ENCODE peak calls at places on chromosomes 1 and 21, in four cellular contexts. One of them, this sample, is unnamed. For H3K27me3, the result is how much of the 10 kb centered on the place peaks cover.

GRCh38 chr21:25456672-25457071 is 150.6 kb downstream of the MRPL39 start:
- DNase-seq in Karpas-422: no peak
- DNase-seq in neuronal stem cell: no peak
- DNase-seq in CD4-positive, CD25-positive, alpha-beta regulatory T cell: no peak
- DNase-seq in this sample: no peak

GRCh38 chr1:87226341-87226760 is 102.3 kb upstream of the LMO4 start:
- DNase-seq in Karpas-422: peak
- DNase-seq in neuronal stem cell: peak
- DNase-seq in CD4-positive, CD25-positive, alpha-beta regulatory T cell: no peak
- DNase-seq in this sample: peak

GRCh38 chr1:52602328-52603300 is at the start of gene GPX7:
- DNase-seq in Karpas-422: peak
- DNase-seq in neuronal stem cell: no peak
- DNase-seq in CD4-positive, CD25-positive, alpha-beta regulatory T cell: peak
- DNase-seq in this sample: peak

GRCh38 chr21:46093668-46094400 is 4.1 kb upstream of the COL6A2 start:
- DNase-seq in Karpas-422: no peak
- DNase-seq in neuronal stem cell: no peak
- DNase-seq in CD4-positive, CD25-positive, alpha-beta regulatory T cell: no peak
- DNase-seq in this sample: no peak

GRCh38 chr1:202967684-202968281 is 726 bp upstream of the CYB5R1 start:
- DNase-seq in Karpas-422: peak
- DNase-seq in neuronal stem cell: no peak
- DNase-seq in CD4-positive, CD25-positive, alpha-beta regulatory T cell: no peak
- DNase-seq in this sample: peak

GRCh38 chr21:32099812-32100416 is 178.9 kb downstream of the MIS18A start:
- DNase-seq in Karpas-422: peak
- DNase-seq in neuronal stem cell: no peak
- DNase-seq in CD4-positive, CD25-positive, alpha-beta regulatory T cell: no peak
- DNase-seq in this sample: no peak

GRCh38 chr1:9871707-9872425 is 38.2 kb downstream of the CTNNBIP1 start:
- DNase-seq in Karpas-422: no peak
- DNase-seq in neuronal stem cell: no peak
- DNase-seq in CD4-positive, CD25-positive, alpha-beta regulatory T cell: no peak
- DNase-seq in this sample: no peak

GRCh38 chr1:34166191-34167090 is 1.4 kb upstream of the CSMD2 start:
- DNase-seq in Karpas-422: no peak
- DNase-seq in neuronal stem cell: peak
- DNase-seq in CD4-positive, CD25-positive, alpha-beta regulatory T cell: no peak
- DNase-seq in this sample: no peak

GRCh38 chr1:68917456-68917855 is 420.6 kb upstream of the DEPDC1 start:
- DNase-seq in Karpas-422: no peak
- DNase-seq in neuronal stem cell: no peak
- DNase-seq in CD4-positive, CD25-positive, alpha-beta regulatory T cell: no peak
- DNase-seq in this sample: no peak

GRCh38 chr1:890661-891060 is 33.1 kb upstream of the SAMD11 start:
- DNase-seq in Karpas-422: no peak
- DNase-seq in neuronal stem cell: no peak
- DNase-seq in CD4-positive, CD25-positive, alpha-beta regulatory T cell: no peak
- DNase-seq in this sample: no peak

GRCh38 chr1:6726253-6726652 is 24.6 kb upstream of the DNAJC11 start:
- DNase-seq in Karpas-422: no peak
- DNase-seq in neuronal stem cell: no peak
- DNase-seq in CD4-positive, CD25-positive, alpha-beta regulatory T cell: no peak
- DNase-seq in this sample: no peak

GRCh38 chr21:15616864-15617574 is 112.8 kb upstream of the USP25 start:
- DNase-seq in Karpas-422: no peak
- DNase-seq in neuronal stem cell: no peak
- DNase-seq in CD4-positive, CD25-positive, alpha-beta regulatory T cell: no peak
- DNase-seq in this sample: no peak

GRCh38 chr1:236095705-236096500 is 31.0 kb upstream of the NID1 start:
- DNase-seq in Karpas-422: no peak
- DNase-seq in neuronal stem cell: no peak
- DNase-seq in CD4-positive, CD25-positive, alpha-beta regulatory T cell: no peak
- DNase-seq in this sample: no peak

GRCh38 chr1:215083408-215083961 is 948 bp downstream of the KCNK2 start:
- DNase-seq in Karpas-422: no peak
- DNase-seq in neuronal stem cell: peak
- DNase-seq in CD4-positive, CD25-positive, alpha-beta regulatory T cell: no peak
- DNase-seq in this sample: no peak

GRCh38 chr1:225658041-225658440 is 5.1 kb upstream of the ENAH start:
- DNase-seq in Karpas-422: no peak
- DNase-seq in neuronal stem cell: no peak
- DNase-seq in CD4-positive, CD25-positive, alpha-beta regulatory T cell: no peak
- DNase-seq in this sample: no peak

GRCh38 chr1:57003398-57004139 is 37.8 kb upstream of the C8B start:
- DNase-seq in Karpas-422: no peak
- DNase-seq in neuronal stem cell: no peak
- DNase-seq in CD4-positive, CD25-positive, alpha-beta regulatory T cell: no peak
- DNase-seq in this sample: no peak

GRCh38 chr21:31136891-31137290 is 98.6 kb upstream of the KRTAP19-8 start:
- DNase-seq in Karpas-422: peak
- DNase-seq in neuronal stem cell: no peak
- DNase-seq in CD4-positive, CD25-positive, alpha-beta regulatory T cell: no peak
- DNase-seq in this sample: no peak

GRCh38 chr1:246959944-246960693 is 28.4 kb upstream of the AHCTF1 start:
- DNase-seq in Karpas-422: peak
- DNase-seq in neuronal stem cell: no peak
- DNase-seq in CD4-positive, CD25-positive, alpha-beta regulatory T cell: no peak
- DNase-seq in this sample: no peak

GRCh38 chr21:31592501-31592900 is 67.0 kb upstream of the SOD1 start:
- DNase-seq in Karpas-422: no peak
- DNase-seq in neuronal stem cell: no peak
- DNase-seq in CD4-positive, CD25-positive, alpha-beta regulatory T cell: no peak
- DNase-seq in this sample: no peak

GRCh38 chr1:10063878-10064277 is 31.1 kb downstream of the UBE4B start:
- DNase-seq in Karpas-422: no peak
- DNase-seq in neuronal stem cell: no peak
- DNase-seq in CD4-positive, CD25-positive, alpha-beta regulatory T cell: no peak
- DNase-seq in this sample: no peak

GRCh38 chr1:227779651-227780050 is 35.8 kb upstream of the PRSS38 start:
- DNase-seq in Karpas-422: no peak
- DNase-seq in neuronal stem cell: no peak
- DNase-seq in CD4-positive, CD25-positive, alpha-beta regulatory T cell: no peak
- DNase-seq in this sample: no peak

GRCh38 chr1:24900985-24901781 is 28.9 kb downstream of the RUNX3 start:
- DNase-seq in Karpas-422: no peak
- DNase-seq in neuronal stem cell: no peak
- DNase-seq in CD4-positive, CD25-positive, alpha-beta regulatory T cell: no peak
- DNase-seq in this sample: no peak

GRCh38 chr1:82775402-82776000 is 974.8 kb downstream of the ADGRL2 start:
- DNase-seq in Karpas-422: peak
- DNase-seq in neuronal stem cell: no peak
- DNase-seq in CD4-positive, CD25-positive, alpha-beta regulatory T cell: no peak
- DNase-seq in this sample: peak

GRCh38 chr1:99674665-99675064 is 28.8 kb downstream of the PALMD start:
- DNase-seq in Karpas-422: no peak
- DNase-seq in neuronal stem cell: no peak
- DNase-seq in CD4-positive, CD25-positive, alpha-beta regulatory T cell: no peak
- DNase-seq in this sample: no peak

GRCh38 chr1:39508857-39509305 is 17.4 kb downstream of the BMP8A start:
- DNase-seq in Karpas-422: no peak
- DNase-seq in neuronal stem cell: no peak
- DNase-seq in CD4-positive, CD25-positive, alpha-beta regulatory T cell: no peak
- DNase-seq in this sample: no peak

GRCh38 chr1:197614916-197615692 is 160.2 kb downstream of the DENND1B start:
- DNase-seq in Karpas-422: peak
- DNase-seq in neuronal stem cell: peak
- DNase-seq in CD4-positive, CD25-positive, alpha-beta regulatory T cell: no peak
- DNase-seq in this sample: peak

GRCh38 chr21:39397651-39398385 is 47.8 kb downstream of the LCA5L start:
- DNase-seq in Karpas-422: no peak
- DNase-seq in neuronal stem cell: no peak
- DNase-seq in CD4-positive, CD25-positive, alpha-beta regulatory T cell: no peak
- DNase-seq in this sample: no peak

GRCh38 chr1:50978852-50979781 is 9.1 kb downstream of the CDKN2C start:
- DNase-seq in Karpas-422: no peak
- DNase-seq in neuronal stem cell: no peak
- DNase-seq in CD4-positive, CD25-positive, alpha-beta regulatory T cell: no peak
- DNase-seq in this sample: peak

GRCh38 chr1:110672001-110672752 is 2.6 kb downstream of the KCNA3 start:
- DNase-seq in Karpas-422: no peak
- DNase-seq in neuronal stem cell: peak
- DNase-seq in CD4-positive, CD25-positive, alpha-beta regulatory T cell: peak
- DNase-seq in this sample: peak

GRCh38 chr1:9542425-9542824 is 3.2 kb downstream of the SLC25A33 start:
- DNase-seq in Karpas-422: no peak
- DNase-seq in neuronal stem cell: no peak
- DNase-seq in CD4-positive, CD25-positive, alpha-beta regulatory T cell: no peak
- DNase-seq in this sample: peak

GRCh38 chr21:26846036-26846931 is 1.1 kb upstream of the ADAMTS1 start:
- DNase-seq in Karpas-422: no peak
- DNase-seq in neuronal stem cell: peak
- DNase-seq in CD4-positive, CD25-positive, alpha-beta regulatory T cell: no peak
- DNase-seq in this sample: peak

GRCh38 chr1:41320860-41321259 is 40.4 kb upstream of the FOXO6 start:
- DNase-seq in Karpas-422: no peak
- DNase-seq in neuronal stem cell: no peak
- DNase-seq in CD4-positive, CD25-positive, alpha-beta regulatory T cell: no peak
- DNase-seq in this sample: no peak

GRCh38 chr1:159005676-159006075 is 4.0 kb upstream of the IFI16 start:
- DNase-seq in Karpas-422: no peak
- DNase-seq in neuronal stem cell: no peak
- DNase-seq in CD4-positive, CD25-positive, alpha-beta regulatory T cell: no peak
- DNase-seq in this sample: no peak

GRCh38 chr1:91729621-91730348 is 156.2 kb downstream of the TGFBR3 start:
- DNase-seq in Karpas-422: no peak
- DNase-seq in neuronal stem cell: no peak
- DNase-seq in CD4-positive, CD25-positive, alpha-beta regulatory T cell: no peak
- DNase-seq in this sample: no peak

GRCh38 chr1:27535386-27535785 is 45.4 kb upstream of the WASF2 start:
- DNase-seq in Karpas-422: no peak
- DNase-seq in neuronal stem cell: no peak
- DNase-seq in CD4-positive, CD25-positive, alpha-beta regulatory T cell: no peak
- DNase-seq in this sample: no peak

GRCh38 chr1:27529638-27530018 is 39.7 kb upstream of the WASF2 start:
- DNase-seq in Karpas-422: no peak
- DNase-seq in neuronal stem cell: no peak
- DNase-seq in CD4-positive, CD25-positive, alpha-beta regulatory T cell: no peak
- DNase-seq in this sample: no peak

GRCh38 chr1:27528701-27529637 is 39.0 kb upstream of the WASF2 start:
- DNase-seq in Karpas-422: no peak
- DNase-seq in neuronal stem cell: no peak
- DNase-seq in CD4-positive, CD25-positive, alpha-beta regulatory T cell: no peak
- DNase-seq in this sample: peak

GRCh38 chr1:27530192-27530591 is 40.2 kb upstream of the WASF2 start:
- DNase-seq in Karpas-422: no peak
- DNase-seq in neuronal stem cell: no peak
- DNase-seq in CD4-positive, CD25-positive, alpha-beta regulatory T cell: no peak
- DNase-seq in this sample: no peak

GRCh38 chr1:27532119-27532695 is 42.2 kb upstream of the WASF2 start:
- DNase-seq in Karpas-422: no peak
- DNase-seq in neuronal stem cell: no peak
- DNase-seq in CD4-positive, CD25-positive, alpha-beta regulatory T cell: no peak
- DNase-seq in this sample: no peak
- H3K27ac ChIP-seq in Karpas-422: no peak
- H3K27ac ChIP-seq in neuronal stem cell: no peak
- H3K27ac ChIP-seq in CD4-positive, CD25-positive, alpha-beta regulatory T cell: no peak
- H3K27ac ChIP-seq in this sample: no peak

GRCh38 chr1:176843352-176844297 is 320.9 kb downstream of the ASTN1 start:
- DNase-seq in Karpas-422: peak
- DNase-seq in neuronal stem cell: peak
- DNase-seq in CD4-positive, CD25-positive, alpha-beta regulatory T cell: no peak
- DNase-seq in this sample: no peak
- H3K4me3 ChIP-seq in Karpas-422: no peak
- H3K4me3 ChIP-seq in neuronal stem cell: no peak
- H3K4me3 ChIP-seq in CD4-positive, CD25-positive, alpha-beta regulatory T cell: no peak
- H3K4me3 ChIP-seq in this sample: no peak

GRCh38 chr1:94541175-94542087 is at the start of gene F3:
- DNase-seq in Karpas-422: no peak
- DNase-seq in neuronal stem cell: peak
- DNase-seq in CD4-positive, CD25-positive, alpha-beta regulatory T cell: no peak
- DNase-seq in this sample: peak

GRCh38 chr1:94543893-94544635 is 2.5 kb upstream of the F3 start:
- DNase-seq in Karpas-422: no peak
- DNase-seq in neuronal stem cell: no peak
- DNase-seq in CD4-positive, CD25-positive, alpha-beta regulatory T cell: no peak
- DNase-seq in this sample: no peak

GRCh38 chr1:94542088-94542671 is 621 bp upstream of the F3 start:
- DNase-seq in Karpas-422: no peak
- DNase-seq in neuronal stem cell: no peak
- DNase-seq in CD4-positive, CD25-positive, alpha-beta regulatory T cell: no peak
- DNase-seq in this sample: peak

GRCh38 chr1:94544706-94545490 is 3.3 kb upstream of the F3 start:
- DNase-seq in Karpas-422: no peak
- DNase-seq in neuronal stem cell: no peak
- DNase-seq in CD4-positive, CD25-positive, alpha-beta regulatory T cell: no peak
- DNase-seq in this sample: no peak

GRCh38 chr1:94543003-94543402 is 1.4 kb upstream of the F3 start:
- DNase-seq in Karpas-422: no peak
- DNase-seq in neuronal stem cell: no peak
- DNase-seq in CD4-positive, CD25-positive, alpha-beta regulatory T cell: no peak
- DNase-seq in this sample: no peak
- H3K27me3 ChIP-seq in Karpas-422: under half
- H3K27me3 ChIP-seq in neuronal stem cell: under half
- H3K27me3 ChIP-seq in CD4-positive, CD25-positive, alpha-beta regulatory T cell: under half
- H3K27me3 ChIP-seq in this sample: under half

DNA sequence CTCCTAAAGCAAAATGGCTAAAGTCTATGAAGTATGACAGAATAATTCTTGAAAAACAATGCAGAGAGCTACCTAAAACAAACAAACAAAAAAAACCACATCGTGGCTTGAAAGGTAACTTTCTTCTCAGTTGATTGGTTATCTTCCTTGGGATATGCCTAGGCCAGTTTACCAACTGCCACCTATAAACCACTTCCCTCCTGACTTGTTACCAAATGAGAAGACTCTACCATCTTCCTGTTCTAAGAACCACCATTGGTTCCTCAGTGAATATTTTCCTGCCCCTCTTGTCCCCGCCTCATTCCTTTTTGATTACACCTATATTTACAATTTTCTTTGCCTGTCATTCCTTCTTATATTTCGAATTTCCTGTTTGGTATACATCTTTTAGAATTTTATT is 336.6 kb downstream of the SIPA1L2 start:
- DNase-seq in Karpas-422: no peak
- DNase-seq in neuronal stem cell: no peak
- DNase-seq in CD4-positive, CD25-positive, alpha-beta regulatory T cell: no peak
- DNase-seq in this sample: no peak
- H3K27ac ChIP-seq in Karpas-422: no peak
- H3K27ac ChIP-seq in neuronal stem cell: no peak
- H3K27ac ChIP-seq in CD4-positive, CD25-positive, alpha-beta regulatory T cell: no peak
- H3K27ac ChIP-seq in this sample: no peak